ENCODE peak calls at places on chromosome 7, in six cellular contexts. One of them, this sample, is unnamed.

GRCh38 chr7:68998136-68998535 is 600.1 kb upstream of the AUTS2 start:
- DNase-seq in fibroblast of lung: no peak
- DNase-seq in suprapubic skin: no peak
- DNase-seq in aorta: no peak
- DNase-seq in CD4-positive, CD25-positive, alpha-beta regulatory T cell: no peak
- DNase-seq in osteoblast: no peak
- DNase-seq in this sample: no peak

GRCh38 chr7:31663072-31663471 is 23.9 kb upstream of the PPP1R17 start:
- DNase-seq in fibroblast of lung: no peak
- DNase-seq in suprapubic skin: no peak
- DNase-seq in aorta: no peak
- DNase-seq in CD4-positive, CD25-positive, alpha-beta regulatory T cell: no peak
- DNase-seq in osteoblast: no peak
- DNase-seq in this sample: peak; percentile 37

GRCh38 chr7:153392726-153393125 is 633.2 kb downstream of the ACTR3B start:
- DNase-seq in fibroblast of lung: no peak
- DNase-seq in suprapubic skin: no peak
- DNase-seq in aorta: no peak
- DNase-seq in CD4-positive, CD25-positive, alpha-beta regulatory T cell: no peak
- DNase-seq in osteoblast: no peak
- DNase-seq in this sample: no peak

GRCh38 chr7:70886547-70886946 is 245.4 kb upstream of the GALNT17 start:
- DNase-seq in fibroblast of lung: no peak
- DNase-seq in suprapubic skin: no peak
- DNase-seq in aorta: no peak
- DNase-seq in CD4-positive, CD25-positive, alpha-beta regulatory T cell: no peak
- DNase-seq in osteoblast: no peak
- DNase-seq in this sample: no peak

GRCh38 chr7:143391462-143392404 is 10.6 kb downstream of the ZYX start:
- DNase-seq in fibroblast of lung: peak; percentile 90
- DNase-seq in suprapubic skin: no peak
- DNase-seq in aorta: peak; percentile 93
- DNase-seq in CD4-positive, CD25-positive, alpha-beta regulatory T cell: no peak
- DNase-seq in osteoblast: peak; percentile 99
- DNase-seq in this sample: peak; percentile 58

GRCh38 chr7:36878288-36878687 is 154.0 kb upstream of the AOAH start:
- DNase-seq in fibroblast of lung: no peak
- DNase-seq in suprapubic skin: no peak
- DNase-seq in aorta: no peak
- DNase-seq in CD4-positive, CD25-positive, alpha-beta regulatory T cell: no peak
- DNase-seq in osteoblast: no peak
- DNase-seq in this sample: no peak

GRCh38 chr7:80841566-80842478 is 77.0 kb downstream of the SEMA3C start:
- DNase-seq in fibroblast of lung: peak; percentile 50
- DNase-seq in suprapubic skin: no peak
- DNase-seq in aorta: no peak
- DNase-seq in CD4-positive, CD25-positive, alpha-beta regulatory T cell: no peak
- DNase-seq in osteoblast: no peak
- DNase-seq in this sample: no peak

GRCh38 chr7:55569797-55570196 is 2.5 kb downstream of the VOPP1 start:
- DNase-seq in fibroblast of lung: no peak
- DNase-seq in suprapubic skin: no peak
- DNase-seq in aorta: no peak
- DNase-seq in CD4-positive, CD25-positive, alpha-beta regulatory T cell: no peak
- DNase-seq in osteoblast: no peak
- DNase-seq in this sample: no peak

DNA sequence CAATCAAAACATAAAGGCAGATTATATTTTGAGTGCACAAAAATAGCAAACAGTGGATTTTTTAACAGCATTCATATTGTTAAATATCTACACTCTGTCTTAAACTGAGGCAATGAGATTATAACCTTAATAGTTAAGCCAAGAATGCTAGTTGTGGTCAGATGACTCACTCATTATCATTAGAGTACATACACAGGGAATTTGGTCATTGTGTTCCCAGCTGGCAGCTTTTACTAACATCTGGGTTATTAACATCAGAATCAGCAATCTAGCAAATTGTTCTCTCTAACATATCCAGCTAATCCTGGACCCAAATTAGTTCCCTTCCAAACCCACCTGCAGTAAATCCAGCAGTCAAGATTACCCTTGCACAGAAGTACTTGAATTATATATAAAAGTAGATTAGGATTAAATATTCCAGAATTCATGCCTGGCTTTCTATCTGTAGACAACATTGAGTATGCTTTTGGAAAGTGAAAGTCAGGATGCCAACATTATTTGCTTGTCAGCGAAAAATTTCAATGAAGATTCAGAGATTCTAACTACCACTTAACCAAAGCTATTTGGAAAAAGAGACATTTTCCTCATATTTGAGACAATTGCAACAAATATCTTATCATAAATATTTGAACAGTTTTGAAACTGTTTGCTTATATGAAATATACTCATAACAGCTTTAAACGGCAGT is 1035.6 kb upstream of the PHF14 start:
- DNase-seq in fibroblast of lung: peak; percentile 91
- DNase-seq in suprapubic skin: no peak
- DNase-seq in aorta: no peak
- DNase-seq in CD4-positive, CD25-positive, alpha-beta regulatory T cell: no peak
- DNase-seq in osteoblast: no peak
- DNase-seq in this sample: no peak
- H3K4me3 ChIP-seq in fibroblast of lung: peak overlapping the region; percentile 48
- H3K4me3 ChIP-seq in suprapubic skin: no peak overlapping the region
- H3K4me3 ChIP-seq in aorta: no peak overlapping the region
- H3K4me3 ChIP-seq in CD4-positive, CD25-positive, alpha-beta regulatory T cell: no peak overlapping the region
- H3K4me3 ChIP-seq in osteoblast: no peak overlapping the region
- H3K4me3 ChIP-seq in this sample: no peak overlapping the region

GRCh38 chr7:101510297-101510696 is 118.8 kb downstream of the MYL10 start:
- DNase-seq in fibroblast of lung: no peak
- DNase-seq in suprapubic skin: no peak
- DNase-seq in aorta: no peak
- DNase-seq in CD4-positive, CD25-positive, alpha-beta regulatory T cell: no peak
- DNase-seq in osteoblast: no peak
- DNase-seq in this sample: no peak
- H3K27me3 ChIP-seq in fibroblast of lung: peaks cover 6% of the 10 kb centered on the region
- H3K27me3 ChIP-seq in suprapubic skin: peaks cover 54% of the 10 kb centered on the region
- H3K27me3 ChIP-seq in aorta: no peaks in the 10 kb centered on the region
- H3K27me3 ChIP-seq in CD4-positive, CD25-positive, alpha-beta regulatory T cell: no peaks in the 10 kb centered on the region
- H3K27me3 ChIP-seq in osteoblast: peaks cover 21% of the 10 kb centered on the region
- H3K27me3 ChIP-seq in this sample: no peaks in the 10 kb centered on the region

DNA sequence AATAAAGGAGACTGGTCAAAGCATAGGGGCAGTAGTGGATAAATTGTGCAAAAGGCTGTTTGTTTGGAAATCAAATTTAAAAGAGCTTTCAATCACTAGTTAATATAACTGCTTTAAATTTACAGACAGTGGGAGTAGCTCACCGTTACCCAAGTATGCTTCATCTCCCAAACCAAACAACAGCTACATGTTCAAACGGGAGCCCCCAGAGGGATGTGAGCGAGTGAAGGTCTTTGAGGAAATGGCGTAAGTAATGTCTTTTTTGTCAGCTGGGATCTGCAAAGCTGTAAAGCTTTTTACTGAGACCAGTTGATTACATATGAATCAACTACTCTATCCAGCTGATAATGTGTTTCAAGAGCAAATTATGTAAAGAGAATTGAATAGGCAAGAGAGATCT is 116.2 kb downstream of the GLCCI1 start:
- DNase-seq in fibroblast of lung: no peak
- DNase-seq in suprapubic skin: no peak
- DNase-seq in aorta: no peak
- DNase-seq in CD4-positive, CD25-positive, alpha-beta regulatory T cell: no peak
- DNase-seq in osteoblast: no peak
- DNase-seq in this sample: no peak
- H3K36me3 ChIP-seq in fibroblast of lung: no peaks in the 10 kb centered on the region
- H3K36me3 ChIP-seq in suprapubic skin: peaks cover 18% of the 10 kb centered on the region
- H3K36me3 ChIP-seq in aorta: no peaks in the 10 kb centered on the region
- H3K36me3 ChIP-seq in CD4-positive, CD25-positive, alpha-beta regulatory T cell: peaks cover 32% of the 10 kb centered on the region
- H3K36me3 ChIP-seq in osteoblast: no peaks in the 10 kb centered on the region
- H3K36me3 ChIP-seq in this sample: no peaks in the 10 kb centered on the region

DNA sequence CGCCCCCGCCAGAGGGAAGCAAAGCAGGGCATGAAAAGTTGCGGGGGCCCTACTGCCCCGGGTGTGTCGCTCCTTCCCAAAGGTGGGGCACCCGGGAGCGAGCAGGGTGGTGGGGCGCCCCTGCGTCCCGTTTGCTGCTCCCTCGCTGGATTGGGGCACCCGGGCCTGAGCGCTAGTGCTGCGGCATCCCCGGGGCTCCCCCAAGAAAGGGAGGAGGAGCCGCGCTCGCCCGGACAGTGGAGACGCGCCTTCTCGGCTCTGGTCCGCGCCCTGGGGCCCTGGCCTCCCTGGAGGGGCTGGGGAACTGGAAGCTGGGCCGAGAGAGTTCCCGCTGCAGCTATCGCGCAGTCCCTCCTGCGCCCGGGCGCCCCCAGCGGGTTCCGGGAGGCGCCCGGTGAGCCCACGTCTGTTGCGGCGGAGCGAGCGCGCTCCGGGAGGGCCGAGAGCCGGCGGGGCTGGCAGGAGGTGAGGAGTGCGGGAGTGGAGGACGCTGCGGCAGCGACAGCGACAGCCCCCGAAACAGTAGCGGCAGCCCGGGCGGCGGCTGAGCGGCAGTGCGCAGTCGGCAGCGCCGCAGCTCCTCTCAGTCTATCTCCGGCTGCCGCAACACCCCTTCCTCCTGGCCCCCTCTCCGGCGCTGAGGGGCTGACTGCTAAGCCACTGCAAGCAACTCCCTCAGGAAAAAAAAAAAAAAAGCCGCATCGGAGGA is 505 bp upstream of the BMPER start:
- DNase-seq in fibroblast of lung: peak; percentile 44
- DNase-seq in suprapubic skin: no peak
- DNase-seq in aorta: no peak
- DNase-seq in CD4-positive, CD25-positive, alpha-beta regulatory T cell: no peak
- DNase-seq in osteoblast: peak; percentile 87
- DNase-seq in this sample: peak; percentile 84
- H3K4me3 ChIP-seq in fibroblast of lung: peak overlapping the region; percentile 75
- H3K4me3 ChIP-seq in suprapubic skin: peak overlapping the region; percentile 64
- H3K4me3 ChIP-seq in aorta: peak overlapping the region; percentile 27
- H3K4me3 ChIP-seq in CD4-positive, CD25-positive, alpha-beta regulatory T cell: no peak overlapping the region
- H3K4me3 ChIP-seq in osteoblast: peak overlapping the region; percentile 82
- H3K4me3 ChIP-seq in this sample: peak overlapping the region; percentile 61

DNA sequence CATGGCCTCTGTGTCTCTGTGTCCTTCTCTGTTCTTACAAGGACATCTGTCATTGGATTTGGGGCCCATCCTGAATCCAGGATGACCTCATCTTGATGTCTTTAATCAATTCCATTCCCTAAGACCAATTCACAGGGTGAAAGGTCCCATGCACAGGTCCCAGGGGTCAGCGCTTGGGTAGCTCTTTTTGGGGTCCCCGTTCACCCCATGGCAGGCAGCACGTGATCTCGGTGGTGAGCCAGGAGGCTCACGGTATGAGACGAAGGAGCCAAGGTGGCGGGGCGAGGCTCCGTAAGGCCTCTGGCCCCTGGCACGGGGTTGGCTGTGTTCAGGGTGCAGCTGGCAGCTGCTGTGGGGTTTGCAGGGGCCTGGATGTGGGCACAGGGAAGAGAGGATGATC is 27.5 kb upstream of the PSMG3 start:
- DNase-seq in fibroblast of lung: no peak
- DNase-seq in suprapubic skin: no peak
- DNase-seq in aorta: no peak
- DNase-seq in CD4-positive, CD25-positive, alpha-beta regulatory T cell: no peak
- DNase-seq in osteoblast: peak; percentile 64
- DNase-seq in this sample: no peak
- H3K27me3 ChIP-seq in fibroblast of lung: peaks cover 16% of the 10 kb centered on the region
- H3K27me3 ChIP-seq in suprapubic skin: peaks cover 60% of the 10 kb centered on the region
- H3K27me3 ChIP-seq in aorta: no peaks in the 10 kb centered on the region
- H3K27me3 ChIP-seq in CD4-positive, CD25-positive, alpha-beta regulatory T cell: no peaks in the 10 kb centered on the region
- H3K27me3 ChIP-seq in osteoblast: peaks cover 31% of the 10 kb centered on the region
- H3K27me3 ChIP-seq in this sample: no peaks in the 10 kb centered on the region

GRCh38 chr7:35544028-35544742 is 150.8 kb downstream of the HERPUD2 start:
- DNase-seq in fibroblast of lung: no peak
- DNase-seq in suprapubic skin: no peak
- DNase-seq in aorta: no peak
- DNase-seq in CD4-positive, CD25-positive, alpha-beta regulatory T cell: no peak
- DNase-seq in osteoblast: no peak
- DNase-seq in this sample: no peak

GRCh38 chr7:35548291-35548690 is 146.6 kb downstream of the HERPUD2 start:
- DNase-seq in fibroblast of lung: no peak
- DNase-seq in suprapubic skin: no peak
- DNase-seq in aorta: no peak
- DNase-seq in CD4-positive, CD25-positive, alpha-beta regulatory T cell: no peak
- DNase-seq in osteoblast: no peak
- DNase-seq in this sample: no peak

GRCh38 chr7:35549781-35550180 is 145.2 kb downstream of the HERPUD2 start:
- DNase-seq in fibroblast of lung: no peak
- DNase-seq in suprapubic skin: no peak
- DNase-seq in aorta: no peak
- DNase-seq in CD4-positive, CD25-positive, alpha-beta regulatory T cell: no peak
- DNase-seq in osteoblast: no peak
- DNase-seq in this sample: no peak

GRCh38 chr7:35546691-35547090 is 148.2 kb downstream of the HERPUD2 start:
- DNase-seq in fibroblast of lung: no peak
- DNase-seq in suprapubic skin: no peak
- DNase-seq in aorta: no peak
- DNase-seq in CD4-positive, CD25-positive, alpha-beta regulatory T cell: no peak
- DNase-seq in osteoblast: no peak
- DNase-seq in this sample: no peak

DNA sequence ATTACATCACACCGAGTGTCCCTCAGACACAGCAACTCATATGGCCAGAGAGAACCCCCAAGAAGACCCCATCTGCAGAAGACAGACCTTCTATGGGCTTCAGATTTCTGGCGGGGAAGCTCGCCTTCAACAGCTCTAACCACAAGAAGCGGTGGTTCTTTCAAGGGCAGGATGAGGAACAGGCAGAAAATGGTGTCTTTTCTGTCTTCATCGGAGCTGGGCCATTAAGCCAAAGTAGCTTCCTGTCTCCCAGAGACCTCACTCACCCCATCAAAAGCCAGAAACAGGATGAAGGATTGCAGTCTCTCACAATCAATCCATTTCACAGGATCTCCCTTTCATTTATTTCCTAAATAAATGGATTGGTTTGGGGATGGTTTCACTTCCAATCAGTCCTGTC is 149.1 kb downstream of the HERPUD2 start:
- DNase-seq in fibroblast of lung: no peak
- DNase-seq in suprapubic skin: no peak
- DNase-seq in aorta: no peak
- DNase-seq in CD4-positive, CD25-positive, alpha-beta regulatory T cell: no peak
- DNase-seq in osteoblast: no peak
- DNase-seq in this sample: no peak
- H3K36me3 ChIP-seq in fibroblast of lung: no peaks in the 10 kb centered on the region
- H3K36me3 ChIP-seq in suprapubic skin: no peaks in the 10 kb centered on the region
- H3K36me3 ChIP-seq in aorta: no peaks in the 10 kb centered on the region
- H3K36me3 ChIP-seq in CD4-positive, CD25-positive, alpha-beta regulatory T cell: no peaks in the 10 kb centered on the region
- H3K36me3 ChIP-seq in osteoblast: no peaks in the 10 kb centered on the region
- H3K36me3 ChIP-seq in this sample: no peaks in the 10 kb centered on the region